ENCODE peak calls at places on chromosomes 2 and 18, in six cellular contexts. Q, T, O, A, V and C are unnamed samples.

GRCh38 chr2:70977605-70978205 is 725 bp upstream of the ANKRD53 start:
- DNase-seq in Q (no peak), T (no peak), O (peak), A (no peak), V (peak), C (no peak)

GRCh38 chr2:85164145-85164559 is 31.0 kb downstream of the TCF7L1 start:
- DNase-seq in Q (no peak), T (no peak), O (no peak), A (no peak), V (no peak), C (no peak)

GRCh38 chr2:110993557-110994231 is 127.0 kb upstream of the BCL2L11 start:
- DNase-seq in Q (no peak), T (no peak), O (no peak), A (peak), V (no peak), C (peak)

GRCh38 chr18:74942319-74942910 is 266.5 kb downstream of the PTGR3 start:
- DNase-seq in Q (no peak), T (no peak), O (peak), A (no peak), V (no peak), C (no peak)

GRCh38 chr2:176409671-176410070 is 140.4 kb downstream of the MTX2 start:
- DNase-seq in Q (no peak), T (no peak), O (no peak), A (no peak), V (no peak), C (no peak)

GRCh38 chr2:59888015-59888414 is 665.4 kb downstream of the BCL11A start:
- DNase-seq in Q (no peak), T (no peak), O (peak), A (peak), V (no peak), C (no peak)

GRCh38 chr2:223075301-223076270 is 23.6 kb downstream of the KCNE4 start:
- DNase-seq in Q (no peak), T (no peak), O (no peak), A (no peak), V (no peak), C (no peak)

GRCh38 chr2:111025288-111025687 is 95.4 kb upstream of the BCL2L11 start:
- DNase-seq in Q (no peak), T (no peak), O (no peak), A (no peak), V (no peak), C (no peak)

GRCh38 chr2:10709290-10709939 is 12.0 kb upstream of the ATP6V1C2 start:
- DNase-seq in Q (no peak), T (no peak), O (no peak), A (no peak), V (no peak), C (no peak)

GRCh38 chr2:2765176-2765800 is 434.2 kb upstream of the MYT1L start:
- DNase-seq in Q (no peak), T (no peak), O (no peak), A (no peak), V (no peak), C (no peak)

GRCh38 chr18:59582395-59582794 is 114.8 kb downstream of the CCBE1 start:
- DNase-seq in Q (no peak), T (no peak), O (no peak), A (no peak), V (no peak), C (no peak)

GRCh38 chr2:186841940-186842339 is 7.0 kb downstream of the ZSWIM2 start:
- DNase-seq in Q (no peak), T (no peak), O (no peak), A (no peak), V (no peak), C (no peak)